ENCODE peak calls at places on chromosomes 4 and X, in nine cellular contexts. N is neuronal stem cell; G is pancreas; M is mesendoderm; E is HAP-1; A is aorta; B is CD8-positive, alpha-beta memory T cell; J is upper lobe of right lung; U is prostate gland. Q is an unnamed sample.

GRCh38 chr4:119025916-119026661 is 109.5 kb upstream of the MYOZ2 start:
- DNase-seq in N (no peak), G (no peak), M (no peak), E (no peak), A (peak; percentile 46), B (no peak), J (no peak), U (peak; percentile 50), Q (no peak)

GRCh38 chrX:112832481-112833095 is 8.0 kb downstream of the AMOT start:
- DNase-seq in N (no peak), G (peak; percentile 74), M (peak; percentile 53), E (no peak), A (no peak), B (no peak), J (peak; percentile 66), U (peak; percentile 49), Q (no peak)

GRCh38 chrX:47030339-47030738 is 47.9 kb upstream of the RGN start:
- DNase-seq in N (peak; percentile 54), G (no peak), M (peak; percentile 58), E (peak; percentile 67), A (no peak), B (peak; percentile 4), J (no peak), U (peak; percentile 39), Q (no peak)

GRCh38 chrX:115344885-115345653 is 55.6 kb downstream of the LUZP4 start:
- DNase-seq in N (peak; percentile 18), G (peak; percentile 79), M (peak; percentile 81), E (peak; percentile 56), A (peak; percentile 93), B (no peak), J (peak; percentile 87), U (peak; percentile 50), Q (no peak)

GRCh38 chr4:123821861-123822260 is 425.3 kb downstream of the SPRY1 start:
- DNase-seq in N (no peak), G (no peak), M (peak; percentile 83), E (peak; percentile 89), A (no peak), B (no peak), J (no peak), U (no peak), Q (no peak)

GRCh38 chr4:138175337-138175794 is 66.8 kb downstream of the SLC7A11 start:
- DNase-seq in N (no peak), G (peak; percentile 27), M (no peak), E (no peak), A (no peak), B (no peak), J (no peak), U (peak; percentile 38), Q (no peak)

GRCh38 chr4:94636004-94636403 is 121.8 kb upstream of the BMPR1B start:
- DNase-seq in N (no peak), G (no peak), M (no peak), E (peak; percentile 31), A (no peak), B (no peak), J (no peak), U (no peak), Q (no peak)

GRCh38 chrX:100710816-100711215 is 21.1 kb downstream of the SYTL4 start:
- DNase-seq in N (no peak), G (no peak), M (no peak), E (peak; percentile 29), A (no peak), B (no peak), J (no peak), U (no peak), Q (no peak)

GRCh38 chr4:4860803-4861591 is 1.5 kb downstream of the MSX1 start:
- DNase-seq in N (no peak), G (no peak), M (peak; percentile 64), E (peak; percentile 37), A (no peak), B (no peak), J (no peak), U (no peak), Q (no peak)

GRCh38 chr4:146472404-146472803 is 49.3 kb downstream of the SLC10A7 start:
- DNase-seq in N (no peak), G (no peak), M (peak; percentile 48), E (peak; percentile 78), A (no peak), B (no peak), J (no peak), U (no peak), Q (no peak)

GRCh38 chr4:102578819-102579218 is 77.7 kb downstream of the NFKB1 start:
- DNase-seq in N (peak; percentile 27), G (no peak), M (peak; percentile 95), E (no peak), A (no peak), B (peak; percentile 23), J (no peak), U (no peak), Q (no peak)

DNA sequence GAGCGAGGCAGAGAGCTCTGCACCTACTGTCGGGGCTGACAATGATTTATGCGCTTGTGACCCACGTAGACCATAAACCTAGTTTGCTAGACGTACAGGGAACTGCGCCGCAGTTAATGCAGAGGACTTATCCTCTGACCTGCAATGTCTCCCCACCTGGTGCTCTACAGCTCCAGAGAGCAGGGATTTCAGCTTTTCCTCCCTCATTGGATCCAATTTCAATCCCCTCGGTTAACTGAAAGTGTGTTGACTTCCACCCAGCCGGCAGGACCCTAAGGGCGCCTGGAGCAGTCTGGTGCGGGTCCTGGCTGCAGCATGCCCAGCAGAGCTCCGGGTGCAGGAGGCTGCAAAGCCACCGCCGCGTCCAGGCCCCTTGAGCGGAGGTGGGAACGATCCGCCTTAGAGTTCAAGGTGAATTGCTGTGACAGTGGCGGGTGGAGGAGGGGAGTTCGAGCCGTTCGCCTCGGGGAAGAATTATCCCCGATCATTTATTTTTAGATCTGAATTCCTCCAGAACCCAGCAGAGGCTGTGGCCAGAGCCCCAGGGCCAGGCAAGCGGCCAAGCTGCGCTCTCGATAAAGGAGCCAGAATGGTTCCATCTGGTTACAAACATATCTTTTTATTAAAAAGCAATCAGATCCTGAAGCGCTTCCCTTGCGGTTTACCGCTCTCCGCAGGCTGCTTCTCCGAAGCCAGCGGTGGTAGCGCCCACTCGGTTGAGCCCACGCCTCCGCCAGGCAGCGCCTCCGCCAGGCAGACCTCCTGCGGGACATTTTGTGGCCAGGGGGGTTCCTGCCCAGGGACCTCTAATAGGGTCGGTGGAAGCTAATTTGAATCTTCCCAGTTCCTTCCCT is 66.0 kb downstream of the FBXO8 start:
- DNase-seq in N (peak; percentile 24), G (peak; percentile 64), M (peak; percentile 44), E (no peak), A (no peak), B (no peak), J (no peak), U (no peak), Q (no peak)
- H3K4me3 ChIP-seq in N (no peak overlapping the region), G (peak overlapping the region; percentile 31), M (peak overlapping the region; percentile 9), E (peak overlapping the region; percentile 8), A (peak overlapping the region; percentile 42), B (no peak overlapping the region), J (peak overlapping the region; percentile 30), U (no peak overlapping the region), Q (no peak overlapping the region)

GRCh38 chr4:181957088-181957487 is 286.1 kb upstream of the TENM3 start:
- DNase-seq in N (no peak), G (no peak), M (peak; percentile 8), E (peak; percentile 89), A (peak; percentile 48), B (no peak), J (no peak), U (peak; percentile 87), Q (no peak)

GRCh38 chr4:181960384-181960783 is 282.8 kb upstream of the TENM3 start:
- DNase-seq in N (no peak), G (no peak), M (no peak), E (no peak), A (no peak), B (no peak), J (no peak), U (no peak), Q (no peak)

GRCh38 chr4:181959121-181959520 is 284.1 kb upstream of the TENM3 start:
- DNase-seq in N (no peak), G (no peak), M (peak; percentile 59), E (no peak), A (no peak), B (no peak), J (no peak), U (no peak), Q (no peak)

GRCh38 chr4:181958435-181958834 is 284.8 kb upstream of the TENM3 start:
- DNase-seq in N (no peak), G (no peak), M (no peak), E (no peak), A (no peak), B (no peak), J (no peak), U (no peak), Q (no peak)

DNA sequence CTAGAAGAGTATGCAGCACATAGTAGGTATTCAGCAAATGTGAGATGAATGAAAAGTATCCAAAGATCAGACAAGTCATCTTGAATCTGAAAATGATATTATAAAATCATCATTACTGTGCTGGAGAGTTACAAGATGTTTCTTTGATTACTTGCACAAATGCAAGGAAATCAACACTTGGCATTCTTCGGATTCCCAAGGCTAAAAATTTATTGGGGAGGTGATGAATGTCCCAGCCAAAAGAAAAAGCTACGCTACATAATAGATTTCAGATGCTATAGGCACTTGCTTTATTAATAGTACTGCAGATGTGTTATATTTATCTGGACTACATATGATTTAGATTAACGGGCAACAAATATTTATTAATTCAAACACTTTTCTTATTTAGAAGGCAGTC is 286.7 kb upstream of the TENM3 start:
- DNase-seq in N (no peak), G (no peak), M (no peak), E (no peak), A (no peak), B (no peak), J (no peak), U (no peak), Q (no peak)
- H3K4me1 ChIP-seq in N (peaks cover 6% of the 10 kb centered on the region), G (no peaks in the 10 kb centered on the region), M (peaks cover 9% of the 10 kb centered on the region), E (peaks cover 37% of the 10 kb centered on the region), A (no peaks in the 10 kb centered on the region), B (no peaks in the 10 kb centered on the region), J (no peaks in the 10 kb centered on the region), U (peaks cover 4% of the 10 kb centered on the region), Q (no peaks in the 10 kb centered on the region)

GRCh38 chrX:16852617-16853179 is 17.5 kb downstream of the RBBP7 start:
- DNase-seq in N (no peak), G (no peak), M (no peak), E (no peak), A (no peak), B (no peak), J (no peak), U (no peak), Q (no peak)
- H3K27me3 ChIP-seq in N (no peaks in the 10 kb centered on the region), G (no peaks in the 10 kb centered on the region), M (no peaks in the 10 kb centered on the region), E (no peaks in the 10 kb centered on the region), A (no peaks in the 10 kb centered on the region), B (no peaks in the 10 kb centered on the region), J (no peaks in the 10 kb centered on the region), U (no peaks in the 10 kb centered on the region), Q (no peaks in the 10 kb centered on the region)

DNA sequence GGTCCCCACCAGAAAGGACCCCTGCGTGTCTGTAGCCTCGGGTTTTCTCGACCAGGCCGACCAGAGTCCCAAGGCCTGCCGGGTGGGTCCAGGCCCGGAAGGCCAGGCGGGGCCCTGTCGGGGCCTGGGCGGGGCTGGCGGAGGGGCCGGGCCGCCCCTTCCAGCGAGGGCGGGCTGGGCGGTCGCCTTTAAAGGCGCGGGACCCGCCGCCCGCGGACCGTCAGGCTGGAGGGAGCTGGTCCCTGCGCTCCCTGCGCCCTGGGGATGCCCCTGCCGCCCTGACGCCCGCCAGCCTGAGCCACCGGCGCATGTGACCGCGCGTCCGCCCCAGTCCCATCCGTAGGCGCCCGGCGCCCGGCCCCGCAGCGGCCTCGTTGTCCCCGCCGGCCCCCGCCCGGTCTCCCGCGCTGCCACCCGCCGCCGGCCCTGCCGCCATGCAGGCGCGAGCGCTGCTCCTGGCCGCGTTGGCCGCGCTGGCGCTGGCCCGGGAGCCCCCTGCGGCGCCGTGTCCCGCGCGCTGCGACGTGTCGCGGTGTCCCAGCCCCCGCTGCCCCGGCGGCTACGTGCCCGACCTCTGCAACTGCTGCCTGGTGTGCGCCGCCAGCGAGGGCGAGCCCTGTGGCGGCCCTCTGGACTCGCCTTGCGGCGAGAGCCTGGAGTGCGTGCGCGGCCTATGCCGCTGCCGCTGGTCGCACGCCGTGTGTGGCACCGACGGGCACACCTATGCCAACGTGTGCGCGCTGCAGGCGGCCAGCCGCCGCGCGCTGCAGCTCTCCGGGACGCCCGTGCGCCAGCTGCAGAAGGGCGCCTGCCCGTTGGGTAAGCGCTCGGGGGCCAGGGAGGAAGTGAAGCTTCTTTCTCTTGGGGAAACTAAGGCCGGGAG is at the start of gene HTRA3:
- DNase-seq in N (peak; percentile 39), G (peak; percentile 58), M (peak; percentile 72), E (peak; percentile 48), A (peak; percentile 72), B (no peak), J (no peak), U (no peak), Q (no peak)
- H3K4me3 ChIP-seq in N (peak within 1 kb of the TSS; percentile 76), G (peak within 1 kb of the TSS; percentile 37), M (no peak within 1 kb of the TSS), E (peak within 1 kb of the TSS; percentile 25), A (peak within 1 kb of the TSS; percentile 33), B (no peak within 1 kb of the TSS), J (peak within 1 kb of the TSS; percentile 42), U (peak within 1 kb of the TSS; percentile 33), Q (no peak within 1 kb of the TSS)

Q was measured in effector memory CD4-positive, alpha-beta T cell.